ENCODE peak calls at places on chromosomes 3 and 15, in nine cellular contexts. R, L, M, C, X, E, Z, B and U are unnamed samples.

GRCh38 chr3:62622553-62623174 is 249.3 kb upstream of the FEZF2 start:
- DNase-seq in M (peak), E (peak), X (no peak), Z (peak), R (no peak), B (peak), C (no peak), L (peak), U (peak)

GRCh38 chr3:30476373-30477082 is 129.9 kb upstream of the TGFBR2 start:
- DNase-seq in Z (peak), L (peak), M (no peak), X (no peak), C (no peak), E (no peak), R (no peak), B (no peak), U (no peak)

GRCh38 chr3:134430950-134431445 is 54.8 kb downstream of the ANAPC13 start:
- DNase-seq in Z (no peak), E (no peak), C (no peak), R (no peak), M (no peak), X (no peak), B (no peak), L (no peak), U (no peak)

GRCh38 chr15:68370768-68371151 is 61.2 kb downstream of the ITGA11 start:
- DNase-seq in M (no peak), Z (no peak), L (no peak), B (no peak), C (no peak), E (no peak), X (no peak), R (no peak), U (no peak)

GRCh38 chr3:197339841-197340520 is 41.6 kb upstream of the DLG1 start:
- DNase-seq in Z (peak), X (no peak), L (peak), B (no peak), C (no peak), E (no peak), M (no peak), R (no peak), U (peak)

GRCh38 chr3:129122697-129123055 is 1.1 kb upstream of the RAB43 start:
- DNase-seq in E (no peak), X (no peak), B (peak), Z (no peak), L (peak), M (no peak), R (no peak), C (no peak), U (no peak)

GRCh38 chr3:47912006-47912504 is 104.2 kb downstream of the MAP4 start:
- DNase-seq in L (no peak), Z (no peak), B (no peak), X (no peak), R (no peak), M (no peak), E (no peak), C (no peak), U (no peak)

GRCh38 chr3:143634427-143634826 is 213.8 kb downstream of the SLC9A9 start:
- DNase-seq in E (no peak), Z (no peak), M (no peak), L (no peak), R (no peak), X (no peak), B (no peak), C (no peak), U (no peak)

GRCh38 chr3:106814231-106814630 is 563.0 kb upstream of the CCDC54 start:
- DNase-seq in C (no peak), L (peak), E (no peak), M (no peak), B (no peak), Z (peak), R (no peak), X (no peak), U (no peak)

GRCh38 chr3:23940775-23941174 is 4.3 kb upstream of the NR1D2 start:
- DNase-seq in B (no peak), L (no peak), Z (no peak), M (no peak), E (no peak), R (no peak), C (no peak), X (no peak), U (no peak)

GRCh38 chr15:59678171-59678570 is 10.9 kb downstream of the BNIP2 start:
- DNase-seq in L (no peak), B (no peak), C (no peak), R (no peak), M (no peak), E (no peak), X (no peak), Z (no peak), U (no peak)

GRCh38 chr3:30659270-30660127 is 53.1 kb downstream of the TGFBR2 start:
- DNase-seq in X (no peak), R (no peak), L (peak), C (peak), Z (peak), E (no peak), B (no peak), M (peak), U (peak)

GRCh38 chr3:190619353-190619752 is 105.5 kb downstream of the IL1RAP start:
- DNase-seq in R (no peak), M (no peak), E (no peak), L (no peak), B (no peak), X (no peak), Z (no peak), C (no peak), U (no peak)

GRCh38 chr3:67215690-67216089 is 217.6 kb downstream of the KBTBD8 start:
- DNase-seq in C (no peak), B (no peak), M (no peak), E (no peak), L (no peak), Z (no peak), X (no peak), R (no peak), U (no peak)

GRCh38 chr3:147184794-147185193 is 221.5 kb downstream of the ZIC4 start:
- DNase-seq in X (no peak), C (no peak), M (no peak), L (no peak), R (no peak), Z (no peak), E (no peak), B (no peak), U (no peak)

GRCh38 chr3:126304291-126304690 is 52.9 kb downstream of the KLF15 start:
- DNase-seq in L (no peak), R (no peak), X (no peak), E (no peak), C (no peak), M (no peak), Z (no peak), B (no peak), U (no peak)

GRCh38 chr3:134333522-134334181 is 40.6 kb downstream of the AMOTL2 start:
- DNase-seq in E (peak), M (no peak), R (no peak), Z (peak), X (no peak), C (peak), L (peak), B (peak), U (no peak)

GRCh38 chr15:61138151-61138550 is 91.0 kb downstream of the RORA start:
- DNase-seq in Z (no peak), C (peak), R (no peak), X (no peak), M (no peak), E (no peak), B (no peak), L (no peak), U (no peak)

GRCh38 chr15:38525489-38525888 is 39.1 kb downstream of the RASGRP1 start:
- DNase-seq in E (no peak), L (no peak), C (no peak), X (no peak), R (no peak), B (no peak), Z (no peak), M (no peak), U (no peak)

GRCh38 chr15:64232400-64232799 is 69.6 kb upstream of the PPIB start:
- DNase-seq in L (no peak), M (no peak), Z (peak), E (no peak), R (no peak), C (no peak), B (no peak), X (no peak), U (peak)

GRCh38 chr3:45464336-45464809 is 76.0 kb downstream of the LARS2 start:
- DNase-seq in E (peak), C (no peak), B (peak), L (peak), X (no peak), M (no peak), R (peak), Z (peak), U (no peak)

GRCh38 chr3:120039642-120040610 is 54.3 kb downstream of the GSK3B start:
- DNase-seq in L (peak), E (peak), B (peak), M (no peak), C (no peak), X (peak), Z (no peak), R (no peak), U (no peak)

GRCh38 chr3:152961323-152961722 is 126.4 kb downstream of the P2RY1 start:
- DNase-seq in L (peak), E (peak), M (peak), R (no peak), X (no peak), B (peak), C (no peak), Z (peak), U (peak)
- TF ChIP-seq CTCF in L (peak), E (peak), M (peak), R (peak), X (no peak), B (peak), C (peak), Z (peak), U (peak)

DNA sequence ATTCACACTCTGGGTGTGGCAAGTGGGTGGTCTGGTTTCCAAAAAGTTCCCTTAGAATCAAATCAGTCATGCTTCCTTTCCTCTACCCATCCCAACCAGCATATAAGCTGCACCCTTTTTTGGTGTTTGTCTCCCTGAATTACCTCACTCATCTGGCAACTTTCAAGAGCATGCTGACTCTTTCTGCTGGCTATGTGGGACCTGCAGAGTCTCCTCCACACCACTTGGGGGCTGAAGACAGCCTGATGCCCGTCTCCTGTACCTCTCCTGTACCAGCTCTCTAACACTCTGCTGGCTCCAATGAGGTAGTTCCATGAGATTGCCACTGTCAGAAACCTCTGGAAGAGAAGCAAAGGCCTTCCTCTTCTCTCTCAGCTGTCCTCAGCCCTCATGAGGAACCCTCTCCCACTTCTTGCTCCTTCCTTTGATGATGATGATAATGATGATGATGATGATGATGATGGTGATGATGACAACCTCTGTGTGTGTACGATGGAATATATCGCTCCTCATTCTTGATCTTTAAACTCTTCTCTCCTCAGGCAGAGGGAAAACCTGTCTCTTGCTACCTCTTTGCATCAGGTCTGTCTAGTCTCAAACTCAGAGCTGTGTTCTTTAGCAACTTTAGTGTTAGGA is 257.4 kb downstream of the ZNF621 start:
- DNase-seq in L (no peak), M (peak), X (no peak), Z (peak), B (peak), R (no peak), C (no peak), E (no peak), U (no peak)
- TF ChIP-seq CTCF in L (peak), M (no peak), X (peak), Z (peak), B (peak), R (no peak), C (no peak), E (peak), U (no peak)

DNA sequence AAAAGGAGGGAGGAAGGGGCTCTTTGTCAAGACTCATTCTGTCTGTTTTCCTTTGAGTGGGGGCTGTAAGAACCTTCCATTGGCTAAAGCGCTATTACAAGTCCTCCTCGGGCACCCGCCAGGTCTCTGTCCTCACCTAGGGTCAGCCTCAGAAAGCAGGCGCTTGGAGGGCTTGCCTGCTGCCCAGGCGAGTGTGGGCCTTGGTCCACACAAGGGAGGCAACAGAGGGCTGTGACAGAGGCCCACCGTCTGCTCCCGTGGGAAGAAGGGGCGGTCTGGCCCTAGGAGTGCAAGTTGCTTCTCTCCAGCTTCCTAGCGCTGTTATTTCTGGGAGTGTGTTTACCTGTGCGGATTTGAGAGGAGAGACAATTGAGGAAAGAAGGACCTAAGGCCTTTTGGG is 24.0 kb upstream of the EHD4 start:
- DNase-seq in L (no peak), M (no peak), Z (no peak), E (no peak), R (no peak), X (no peak), B (no peak), C (no peak), U (no peak)
- TF ChIP-seq CTCF in L (no peak), M (no peak), Z (no peak), E (no peak), R (no peak), X (no peak), B (no peak), C (no peak), U (no peak)

GRCh38 chr3:152833089-152833488 is 1.8 kb upstream of the P2RY1 start:
- DNase-seq in B (no peak), C (no peak), L (no peak), R (no peak), X (no peak), E (no peak), M (no peak), Z (no peak), U (no peak)

GRCh38 chr3:152834354-152835310 is at the start of gene P2RY1:
- DNase-seq in R (peak), E (peak), Z (peak), M (peak), L (peak), B (peak), X (peak), C (no peak), U (no peak)

GRCh38 chr3:152832046-152832445 is 2.9 kb upstream of the P2RY1 start:
- DNase-seq in C (no peak), L (no peak), B (no peak), Z (no peak), X (no peak), R (no peak), M (no peak), E (no peak), U (no peak)

GRCh38 chr3:152836269-152836668 is 1.3 kb downstream of the P2RY1 start:
- DNase-seq in E (peak), Z (no peak), M (no peak), R (no peak), B (peak), X (no peak), L (no peak), C (no peak), U (no peak)

DNA sequence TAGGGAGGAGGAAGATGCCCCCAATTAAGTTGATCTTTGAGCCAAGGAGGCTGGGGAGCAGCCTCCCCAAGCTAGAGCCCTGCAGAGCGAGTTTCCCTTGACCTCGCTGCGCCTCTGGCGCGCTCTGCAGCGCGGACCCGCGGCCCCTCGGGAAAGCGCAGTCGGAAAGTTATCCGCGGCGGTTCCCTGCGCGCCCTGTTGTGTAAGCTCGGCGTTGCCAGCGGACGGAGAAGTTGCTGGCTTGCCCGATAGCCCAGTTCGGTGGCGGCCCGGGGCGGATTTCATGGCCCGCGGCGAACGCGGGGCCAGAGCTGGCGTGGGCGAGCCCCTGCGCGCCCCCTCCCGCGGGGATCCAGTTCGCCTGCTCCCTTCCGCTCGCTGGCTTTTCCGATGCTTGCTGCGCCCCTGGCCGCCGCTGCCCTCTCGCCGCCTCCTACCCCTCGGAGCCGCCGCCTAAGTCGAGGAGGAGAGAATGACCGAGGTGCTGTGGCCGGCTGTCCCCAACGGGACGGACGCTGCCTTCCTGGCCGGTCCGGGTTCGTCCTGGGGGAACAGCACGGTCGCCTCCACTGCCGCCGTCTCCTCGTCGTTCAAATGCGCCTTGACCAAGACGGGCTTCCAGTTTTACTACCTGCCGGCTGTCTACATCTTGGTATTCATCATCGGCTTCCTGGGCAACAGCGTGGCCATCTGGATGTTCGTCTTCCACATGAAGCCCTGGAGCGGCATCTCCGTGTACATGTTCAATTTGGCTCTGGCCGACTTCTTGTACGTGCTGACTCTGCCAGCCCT is 576 bp downstream of the P2RY1 start:
- DNase-seq in E (peak), Z (peak), M (peak), B (peak), R (peak), L (peak), X (no peak), C (no peak), U (no peak)
- TF ChIP-seq CTCF in E (peak), Z (peak), M (peak), B (peak), R (peak), L (peak), X (peak), C (no peak), U (peak)

GRCh38 chr15:34366271-34367043 is 539 bp downstream of the LPCAT4 start:
- DNase-seq in L (peak), M (peak), C (no peak), E (peak), R (peak), X (peak), B (peak), Z (peak), U (no peak)
- TF ChIP-seq CTCF in L (no peak), M (no peak), C (no peak), E (no peak), R (no peak), X (no peak), B (no peak), Z (no peak), U (no peak)

GRCh38 chr15:70355275-70355795 is 257.6 kb upstream of the TLE3 start:
- DNase-seq in C (no peak), E (no peak), L (no peak), R (no peak), B (no peak), M (no peak), X (no peak), Z (no peak), U (no peak)
- TF ChIP-seq CTCF in C (peak), E (peak), L (peak), R (peak), B (no peak), M (no peak), X (peak), Z (peak), U (no peak)

DNA sequence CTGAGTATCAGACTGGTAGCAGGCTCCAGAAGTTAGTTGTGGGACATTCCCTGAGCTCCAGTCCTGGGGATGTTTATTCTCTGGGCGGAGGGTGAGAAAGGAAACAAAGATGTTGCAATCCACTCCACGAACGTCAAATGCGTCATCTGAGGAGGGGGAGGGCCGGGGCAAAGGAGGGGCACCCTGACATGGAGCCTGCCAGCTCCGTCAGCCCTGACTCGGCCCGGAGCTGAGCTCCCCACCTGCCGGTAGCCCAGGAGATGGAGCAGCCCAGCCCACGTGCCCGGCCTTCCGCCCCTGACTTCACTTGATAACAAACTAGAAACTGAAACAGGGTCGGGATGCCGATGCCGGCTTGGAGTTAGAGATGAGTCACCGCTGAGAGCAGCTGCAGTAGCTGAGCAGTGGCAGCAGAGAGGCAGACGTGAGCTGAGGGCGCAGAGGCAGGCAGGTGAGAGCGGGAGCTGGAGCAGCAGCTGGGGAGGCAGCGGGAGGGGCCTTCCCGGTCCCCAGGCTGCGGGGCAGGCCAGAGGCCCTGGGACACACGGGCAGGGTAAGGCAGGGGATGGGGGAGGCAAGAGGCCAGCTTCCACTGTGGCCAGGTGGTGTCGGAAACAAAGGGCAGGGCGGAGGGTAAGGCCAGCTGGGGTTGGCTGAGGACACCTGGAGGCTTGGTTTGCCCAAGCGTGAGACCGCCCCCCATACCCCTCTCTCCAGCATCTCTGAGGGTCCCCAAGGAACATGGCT is at the start of gene ISG20:
- DNase-seq in R (peak), B (peak), M (peak), X (peak), Z (peak), C (peak), L (peak), E (peak), U (peak)
- TF ChIP-seq CTCF in R (no peak), B (peak), M (no peak), X (peak), Z (peak), C (peak), L (peak), E (peak), U (peak)

GRCh38 chr15:86743283-86743903 is 663.7 kb downstream of the AGBL1 start:
- DNase-seq in C (no peak), L (no peak), X (peak), Z (no peak), M (peak), E (peak), R (peak), B (peak), U (no peak)
- TF ChIP-seq CTCF in C (no peak), L (no peak), X (peak), Z (no peak), M (peak), E (peak), R (peak), B (peak), U (no peak)